ENCODE peak calls at places on chromosome 5, in eight cellular contexts. One of them, this sample, is unnamed. For H3K4me1 and H3K9me3, the result is how much of the 10 kb centered on the place peaks cover.

GRCh38 chr5:178590141-178590923 is at the start of gene COL23A1:
- DNase-seq in ovary: no peak
- DNase-seq in CD4-positive, CD25-positive, alpha-beta regulatory T cell: peak
- DNase-seq in Caco-2: peak
- DNase-seq in heart right ventricle: peak
- DNase-seq in A549: peak
- DNase-seq in PC-9: no peak
- DNase-seq in IMR-90: peak
- DNase-seq in this sample: no peak

GRCh38 chr5:7762267-7762666 is 88.7 kb downstream of the CFAP90 start:
- DNase-seq in IMR-90: no peak
- DNase-seq in PC-9: peak
- DNase-seq in ovary: no peak
- DNase-seq in A549: no peak
- DNase-seq in CD4-positive, CD25-positive, alpha-beta regulatory T cell: no peak
- DNase-seq in Caco-2: no peak
- DNase-seq in heart right ventricle: no peak
- DNase-seq in this sample: no peak

GRCh38 chr5:91038180-91038808 is 344.8 kb downstream of the ARRDC3 start:
- DNase-seq in PC-9: no peak
- DNase-seq in Caco-2: no peak
- DNase-seq in heart right ventricle: no peak
- DNase-seq in IMR-90: no peak
- DNase-seq in ovary: no peak
- DNase-seq in CD4-positive, CD25-positive, alpha-beta regulatory T cell: no peak
- DNase-seq in A549: no peak
- DNase-seq in this sample: no peak

GRCh38 chr5:72177538-72177937 is 70.3 kb downstream of the MAP1B start:
- DNase-seq in IMR-90: no peak
- DNase-seq in CD4-positive, CD25-positive, alpha-beta regulatory T cell: no peak
- DNase-seq in ovary: no peak
- DNase-seq in Caco-2: no peak
- DNase-seq in A549: no peak
- DNase-seq in heart right ventricle: no peak
- DNase-seq in PC-9: no peak
- DNase-seq in this sample: no peak

GRCh38 chr5:41851116-41851515 is 19.1 kb downstream of the OXCT1 start:
- DNase-seq in IMR-90: no peak
- DNase-seq in A549: no peak
- DNase-seq in heart right ventricle: no peak
- DNase-seq in ovary: no peak
- DNase-seq in PC-9: no peak
- DNase-seq in CD4-positive, CD25-positive, alpha-beta regulatory T cell: no peak
- DNase-seq in Caco-2: no peak
- DNase-seq in this sample: no peak

GRCh38 chr5:148145916-148146315 is 22.4 kb upstream of the SPINK14 start:
- DNase-seq in ovary: no peak
- DNase-seq in CD4-positive, CD25-positive, alpha-beta regulatory T cell: no peak
- DNase-seq in Caco-2: peak
- DNase-seq in A549: no peak
- DNase-seq in PC-9: peak
- DNase-seq in heart right ventricle: no peak
- DNase-seq in IMR-90: peak
- DNase-seq in this sample: peak

GRCh38 chr5:63245271-63245670 is 666.7 kb downstream of the LRRC70 start:
- DNase-seq in heart right ventricle: no peak
- DNase-seq in IMR-90: no peak
- DNase-seq in ovary: no peak
- DNase-seq in CD4-positive, CD25-positive, alpha-beta regulatory T cell: no peak
- DNase-seq in Caco-2: no peak
- DNase-seq in A549: no peak
- DNase-seq in PC-9: no peak
- DNase-seq in this sample: no peak

GRCh38 chr5:14743601-14744295 is 79.2 kb downstream of the OTULIN start:
- DNase-seq in heart right ventricle: no peak
- DNase-seq in CD4-positive, CD25-positive, alpha-beta regulatory T cell: no peak
- DNase-seq in ovary: no peak
- DNase-seq in Caco-2: no peak
- DNase-seq in A549: no peak
- DNase-seq in IMR-90: peak
- DNase-seq in PC-9: no peak
- DNase-seq in this sample: peak

GRCh38 chr5:167945542-167946384 is 345.7 kb upstream of the WWC1 start:
- DNase-seq in CD4-positive, CD25-positive, alpha-beta regulatory T cell: no peak
- DNase-seq in Caco-2: no peak
- DNase-seq in ovary: no peak
- DNase-seq in A549: no peak
- DNase-seq in PC-9: peak
- DNase-seq in heart right ventricle: peak
- DNase-seq in IMR-90: peak
- DNase-seq in this sample: no peak

GRCh38 chr5:86716121-86716520 is 98.4 kb downstream of the COX7C start:
- DNase-seq in IMR-90: no peak
- DNase-seq in A549: no peak
- DNase-seq in heart right ventricle: no peak
- DNase-seq in PC-9: no peak
- DNase-seq in ovary: no peak
- DNase-seq in Caco-2: no peak
- DNase-seq in CD4-positive, CD25-positive, alpha-beta regulatory T cell: no peak
- DNase-seq in this sample: no peak

GRCh38 chr5:90802695-90803317 is 244.2 kb downstream of the ADGRV1 start:
- DNase-seq in A549: peak
- DNase-seq in PC-9: peak
- DNase-seq in CD4-positive, CD25-positive, alpha-beta regulatory T cell: no peak
- DNase-seq in ovary: no peak
- DNase-seq in IMR-90: peak
- DNase-seq in heart right ventricle: peak
- DNase-seq in Caco-2: peak
- DNase-seq in this sample: peak

GRCh38 chr5:53643445-53643844 is 83.0 kb downstream of the NDUFS4 start:
- DNase-seq in ovary: no peak
- DNase-seq in CD4-positive, CD25-positive, alpha-beta regulatory T cell: no peak
- DNase-seq in PC-9: no peak
- DNase-seq in IMR-90: no peak
- DNase-seq in heart right ventricle: no peak
- DNase-seq in A549: no peak
- DNase-seq in Caco-2: no peak
- DNase-seq in this sample: no peak

GRCh38 chr5:14161825-14162556 is 18.8 kb downstream of the TRIO start:
- DNase-seq in heart right ventricle: no peak
- DNase-seq in Caco-2: no peak
- DNase-seq in ovary: no peak
- DNase-seq in PC-9: no peak
- DNase-seq in IMR-90: no peak
- DNase-seq in A549: no peak
- DNase-seq in CD4-positive, CD25-positive, alpha-beta regulatory T cell: no peak
- DNase-seq in this sample: no peak

DNA sequence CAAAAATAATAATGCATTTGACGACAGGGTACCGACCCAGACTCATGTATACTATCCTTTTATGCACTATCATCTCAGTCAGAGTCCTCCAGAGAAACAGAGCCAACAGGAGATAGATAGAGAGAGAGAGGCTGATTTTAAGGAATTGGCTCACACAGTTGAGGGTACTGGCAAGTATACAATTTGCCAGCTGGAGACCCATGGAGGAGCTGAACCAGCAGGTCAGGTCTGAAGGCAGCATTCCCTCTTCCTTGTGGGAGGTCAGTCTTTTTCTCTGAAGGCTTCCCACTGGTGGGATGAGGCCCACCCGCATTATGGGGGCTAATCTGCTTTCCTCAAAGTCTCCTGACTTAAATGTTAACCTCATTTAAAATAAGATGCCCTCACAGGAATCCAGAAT is 17.3 kb upstream of the MED10 start:
- DNase-seq in ovary: no peak
- DNase-seq in Caco-2: no peak
- DNase-seq in PC-9: no peak
- DNase-seq in IMR-90: no peak
- DNase-seq in A549: no peak
- DNase-seq in heart right ventricle: no peak
- DNase-seq in CD4-positive, CD25-positive, alpha-beta regulatory T cell: no peak
- DNase-seq in this sample: no peak
- H3K4me1 ChIP-seq in ovary: under half
- H3K4me1 ChIP-seq in Caco-2: under half
- H3K4me1 ChIP-seq in PC-9: under half
- H3K4me1 ChIP-seq in IMR-90: under half
- H3K4me1 ChIP-seq in A549: under half
- H3K4me1 ChIP-seq in heart right ventricle: under half
- H3K4me1 ChIP-seq in CD4-positive, CD25-positive, alpha-beta regulatory T cell: under half
- H3K4me1 ChIP-seq in this sample: under half

GRCh38 chr5:106964102-106964501 is 706.6 kb downstream of the EFNA5 start:
- DNase-seq in ovary: no peak
- DNase-seq in A549: peak
- DNase-seq in CD4-positive, CD25-positive, alpha-beta regulatory T cell: no peak
- DNase-seq in heart right ventricle: no peak
- DNase-seq in PC-9: no peak
- DNase-seq in IMR-90: no peak
- DNase-seq in Caco-2: no peak
- DNase-seq in this sample: no peak
- H3K9me3 ChIP-seq in ovary: under half
- H3K9me3 ChIP-seq in A549: under half
- H3K9me3 ChIP-seq in CD4-positive, CD25-positive, alpha-beta regulatory T cell: under half
- H3K9me3 ChIP-seq in heart right ventricle: under half
- H3K9me3 ChIP-seq in PC-9: under half
- H3K9me3 ChIP-seq in IMR-90: under half
- H3K9me3 ChIP-seq in Caco-2: under half
- H3K9me3 ChIP-seq in this sample: under half

GRCh38 chr5:119357815-119358559 is 2.2 kb downstream of the TNFAIP8 start:
- DNase-seq in CD4-positive, CD25-positive, alpha-beta regulatory T cell: no peak
- DNase-seq in ovary: no peak
- DNase-seq in Caco-2: no peak
- DNase-seq in heart right ventricle: no peak
- DNase-seq in IMR-90: no peak
- DNase-seq in PC-9: no peak
- DNase-seq in A549: no peak
- DNase-seq in this sample: no peak

GRCh38 chr5:119358901-119359603 is 3.2 kb downstream of the TNFAIP8 start:
- DNase-seq in heart right ventricle: no peak
- DNase-seq in PC-9: no peak
- DNase-seq in A549: no peak
- DNase-seq in Caco-2: no peak
- DNase-seq in ovary: no peak
- DNase-seq in CD4-positive, CD25-positive, alpha-beta regulatory T cell: no peak
- DNase-seq in IMR-90: no peak
- DNase-seq in this sample: no peak

GRCh38 chr5:119356384-119357188 is 767 bp downstream of the TNFAIP8 start:
- DNase-seq in ovary: no peak
- DNase-seq in A549: no peak
- DNase-seq in PC-9: no peak
- DNase-seq in IMR-90: no peak
- DNase-seq in heart right ventricle: no peak
- DNase-seq in CD4-positive, CD25-positive, alpha-beta regulatory T cell: no peak
- DNase-seq in Caco-2: no peak
- DNase-seq in this sample: no peak

GRCh38 chr5:119355636-119356383 is at the start of gene TNFAIP8:
- DNase-seq in ovary: peak
- DNase-seq in PC-9: peak
- DNase-seq in Caco-2: no peak
- DNase-seq in CD4-positive, CD25-positive, alpha-beta regulatory T cell: peak
- DNase-seq in heart right ventricle: peak
- DNase-seq in A549: no peak
- DNase-seq in IMR-90: peak
- DNase-seq in this sample: peak

GRCh38 chr5:119357309-119357708 is 1.5 kb downstream of the TNFAIP8 start:
- DNase-seq in A549: no peak
- DNase-seq in CD4-positive, CD25-positive, alpha-beta regulatory T cell: no peak
- DNase-seq in heart right ventricle: no peak
- DNase-seq in IMR-90: no peak
- DNase-seq in Caco-2: no peak
- DNase-seq in ovary: no peak
- DNase-seq in PC-9: no peak
- DNase-seq in this sample: no peak
- H3K4me1 ChIP-seq in A549: under half
- H3K4me1 ChIP-seq in CD4-positive, CD25-positive, alpha-beta regulatory T cell: half or more
- H3K4me1 ChIP-seq in heart right ventricle: under half
- H3K4me1 ChIP-seq in IMR-90: under half
- H3K4me1 ChIP-seq in Caco-2: under half
- H3K4me1 ChIP-seq in ovary: under half
- H3K4me1 ChIP-seq in PC-9: half or more
- H3K4me1 ChIP-seq in this sample: under half

GRCh38 chr5:67826296-67826695 is 389.3 kb upstream of the PIK3R1 start:
- DNase-seq in Caco-2: no peak
- DNase-seq in ovary: no peak
- DNase-seq in heart right ventricle: no peak
- DNase-seq in CD4-positive, CD25-positive, alpha-beta regulatory T cell: no peak
- DNase-seq in A549: no peak
- DNase-seq in IMR-90: no peak
- DNase-seq in PC-9: no peak
- DNase-seq in this sample: no peak
- H3K9me3 ChIP-seq in Caco-2: under half
- H3K9me3 ChIP-seq in ovary: under half
- H3K9me3 ChIP-seq in heart right ventricle: under half
- H3K9me3 ChIP-seq in CD4-positive, CD25-positive, alpha-beta regulatory T cell: under half
- H3K9me3 ChIP-seq in A549: under half
- H3K9me3 ChIP-seq in IMR-90: under half
- H3K9me3 ChIP-seq in PC-9: under half
- H3K9me3 ChIP-seq in this sample: under half

GRCh38 chr5:172776235-172776594 is 5.2 kb upstream of the DUSP1 start:
- DNase-seq in A549: peak
- DNase-seq in heart right ventricle: no peak
- DNase-seq in IMR-90: no peak
- DNase-seq in Caco-2: no peak
- DNase-seq in PC-9: no peak
- DNase-seq in CD4-positive, CD25-positive, alpha-beta regulatory T cell: no peak
- DNase-seq in ovary: no peak
- DNase-seq in this sample: peak

GRCh38 chr5:172778223-172778814 is 7.3 kb upstream of the DUSP1 start:
- DNase-seq in CD4-positive, CD25-positive, alpha-beta regulatory T cell: no peak
- DNase-seq in PC-9: peak
- DNase-seq in ovary: peak
- DNase-seq in Caco-2: no peak
- DNase-seq in heart right ventricle: no peak
- DNase-seq in IMR-90: peak
- DNase-seq in A549: peak
- DNase-seq in this sample: no peak

GRCh38 chr5:172777381-172778222 is 6.6 kb upstream of the DUSP1 start:
- DNase-seq in IMR-90: peak
- DNase-seq in PC-9: peak
- DNase-seq in CD4-positive, CD25-positive, alpha-beta regulatory T cell: peak
- DNase-seq in ovary: peak
- DNase-seq in heart right ventricle: peak
- DNase-seq in Caco-2: peak
- DNase-seq in A549: peak
- DNase-seq in this sample: peak

GRCh38 chr5:172782169-172783039 is 11.4 kb upstream of the DUSP1 start:
- DNase-seq in A549: peak
- DNase-seq in ovary: no peak
- DNase-seq in IMR-90: peak
- DNase-seq in heart right ventricle: no peak
- DNase-seq in Caco-2: no peak
- DNase-seq in PC-9: no peak
- DNase-seq in CD4-positive, CD25-positive, alpha-beta regulatory T cell: no peak
- DNase-seq in this sample: no peak

DNA sequence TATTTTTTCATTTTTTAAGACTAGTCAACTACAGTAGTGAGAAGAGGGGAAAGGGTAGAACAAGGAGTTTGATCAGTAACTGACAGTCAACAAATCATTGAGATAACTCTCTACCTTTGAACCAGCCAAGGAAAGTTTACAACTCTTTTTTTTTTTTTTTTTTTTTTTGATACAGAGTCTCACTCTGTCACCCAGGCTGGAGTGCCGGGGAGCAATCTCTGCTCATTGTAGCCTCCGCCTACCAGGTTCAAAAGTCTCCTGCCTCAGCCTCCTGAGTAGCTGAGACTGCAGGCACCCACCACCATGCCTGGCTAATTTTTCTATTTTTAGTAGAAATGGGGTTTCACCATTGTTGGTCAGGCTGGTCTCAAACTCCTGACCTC is 9.0 kb upstream of the DUSP1 start:
- DNase-seq in heart right ventricle: no peak
- DNase-seq in A549: no peak
- DNase-seq in ovary: no peak
- DNase-seq in Caco-2: no peak
- DNase-seq in IMR-90: no peak
- DNase-seq in CD4-positive, CD25-positive, alpha-beta regulatory T cell: no peak
- DNase-seq in PC-9: no peak
- DNase-seq in this sample: no peak
- H3K4me1 ChIP-seq in heart right ventricle: under half
- H3K4me1 ChIP-seq in A549: half or more
- H3K4me1 ChIP-seq in ovary: under half
- H3K4me1 ChIP-seq in Caco-2: half or more
- H3K4me1 ChIP-seq in IMR-90: under half
- H3K4me1 ChIP-seq in CD4-positive, CD25-positive, alpha-beta regulatory T cell: under half
- H3K4me1 ChIP-seq in PC-9: half or more
- H3K4me1 ChIP-seq in this sample: under half